ENCODE peak calls at places on chromosome 6, in five cellular contexts. One of them, this sample, is unnamed.

GRCh38 chr6:49384913-49385312 is 78.1 kb downstream of the MMUT start:
- DNase-seq in uterus: no peak
- DNase-seq in astrocyte of the spinal cord: no peak
- DNase-seq in psoas muscle: no peak
- DNase-seq in neural progenitor cell: no peak
- DNase-seq in this sample: peak; percentile 14

GRCh38 chr6:43278524-43279078 is 19.5 kb upstream of the SLC22A7 start:
- DNase-seq in uterus: no peak
- DNase-seq in psoas muscle: no peak
- DNase-seq in neural progenitor cell: no peak
- DNase-seq in astrocyte of the spinal cord: peak; percentile 6
- DNase-seq in this sample: no peak

GRCh38 chr6:126976263-126976797 is 142.1 kb upstream of the RSPO3 start:
- DNase-seq in uterus: no peak
- DNase-seq in astrocyte of the spinal cord: no peak
- DNase-seq in neural progenitor cell: peak; percentile 53
- DNase-seq in psoas muscle: no peak
- DNase-seq in this sample: no peak

GRCh38 chr6:13229205-13230085 is 98.9 kb downstream of the TBC1D7 start:
- DNase-seq in astrocyte of the spinal cord: no peak
- DNase-seq in uterus: no peak
- DNase-seq in psoas muscle: no peak
- DNase-seq in neural progenitor cell: peak; percentile 22
- DNase-seq in this sample: peak; percentile 38

GRCh38 chr6:107290491-107290890 is 168.9 kb downstream of the PDSS2 start:
- DNase-seq in neural progenitor cell: no peak
- DNase-seq in psoas muscle: no peak
- DNase-seq in uterus: no peak
- DNase-seq in astrocyte of the spinal cord: no peak
- DNase-seq in this sample: no peak

GRCh38 chr6:114471450-114471849 is 128.6 kb upstream of the HS3ST5 start:
- DNase-seq in astrocyte of the spinal cord: no peak
- DNase-seq in uterus: no peak
- DNase-seq in psoas muscle: no peak
- DNase-seq in neural progenitor cell: peak; percentile 11
- DNase-seq in this sample: no peak

GRCh38 chr6:29828471-29828797 is 809 bp downstream of the HLA-G start:
- DNase-seq in uterus: no peak
- DNase-seq in neural progenitor cell: peak; percentile 33
- DNase-seq in psoas muscle: no peak
- DNase-seq in astrocyte of the spinal cord: no peak
- DNase-seq in this sample: no peak

GRCh38 chr6:90202156-90202555 is 94.5 kb downstream of the BACH2 start:
- DNase-seq in uterus: no peak
- DNase-seq in psoas muscle: no peak
- DNase-seq in astrocyte of the spinal cord: no peak
- DNase-seq in neural progenitor cell: no peak
- DNase-seq in this sample: no peak

GRCh38 chr6:46526607-46527006 is 35.4 kb upstream of the RCAN2 start:
- DNase-seq in astrocyte of the spinal cord: no peak
- DNase-seq in uterus: no peak
- DNase-seq in psoas muscle: no peak
- DNase-seq in neural progenitor cell: no peak
- DNase-seq in this sample: no peak

GRCh38 chr6:77332915-77333623 is 130.2 kb downstream of the HTR1B start:
- DNase-seq in uterus: no peak
- DNase-seq in astrocyte of the spinal cord: no peak
- DNase-seq in psoas muscle: no peak
- DNase-seq in neural progenitor cell: no peak
- DNase-seq in this sample: no peak

GRCh38 chr6:36245572-36246031 is 24.3 kb upstream of the PNPLA1 start:
- DNase-seq in neural progenitor cell: peak; percentile 15
- DNase-seq in psoas muscle: no peak
- DNase-seq in astrocyte of the spinal cord: no peak
- DNase-seq in uterus: no peak
- DNase-seq in this sample: no peak

DNA sequence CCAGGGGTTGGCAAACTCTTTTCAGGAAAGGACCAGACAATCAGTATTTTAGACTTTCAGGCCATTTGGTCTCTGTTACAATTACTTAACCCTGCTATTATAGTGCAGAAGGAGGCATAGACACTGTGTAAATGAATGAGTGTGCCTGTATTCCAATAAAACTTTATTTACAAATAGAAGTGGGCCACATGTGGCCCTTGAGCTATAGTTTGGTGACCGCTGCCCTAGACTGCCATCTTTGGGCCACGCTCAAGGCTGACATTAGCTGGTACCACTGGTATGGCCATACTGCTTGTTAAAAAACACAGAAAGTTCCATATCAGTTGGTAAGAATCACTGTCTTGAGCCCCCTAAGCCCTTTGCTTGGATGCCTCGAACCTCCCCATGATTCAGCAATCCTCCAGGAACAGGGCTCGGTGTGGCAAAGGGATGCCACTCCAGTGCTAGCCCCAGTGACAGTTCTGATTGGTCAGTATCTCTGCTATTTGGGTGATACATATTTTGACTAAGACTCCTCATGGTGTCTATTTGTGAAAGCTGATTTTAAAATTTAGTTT is 23.3 kb upstream of the SNRNP48 start:
- DNase-seq in psoas muscle: no peak
- DNase-seq in astrocyte of the spinal cord: no peak
- DNase-seq in uterus: no peak
- DNase-seq in neural progenitor cell: no peak
- DNase-seq in this sample: no peak
- TF ChIP-seq CTCF in psoas muscle: no peak
- TF ChIP-seq CTCF in astrocyte of the spinal cord: no peak
- TF ChIP-seq CTCF in uterus: no peak
- TF ChIP-seq CTCF in neural progenitor cell: peak; percentile 24
- TF ChIP-seq CTCF in this sample: no peak

GRCh38 chr6:157269261-157269794 is 54.0 kb downstream of the TMEM242 start:
- DNase-seq in psoas muscle: peak; percentile 81
- DNase-seq in astrocyte of the spinal cord: peak; percentile 49
- DNase-seq in neural progenitor cell: no peak
- DNase-seq in uterus: peak; percentile 89
- DNase-seq in this sample: peak; percentile 30
- H3K4me3 ChIP-seq in psoas muscle: no peak overlapping the region
- H3K4me3 ChIP-seq in astrocyte of the spinal cord: no peak overlapping the region
- H3K4me3 ChIP-seq in neural progenitor cell: no peak overlapping the region
- H3K4me3 ChIP-seq in uterus: no peak overlapping the region
- H3K4me3 ChIP-seq in this sample: no peak overlapping the region

DNA sequence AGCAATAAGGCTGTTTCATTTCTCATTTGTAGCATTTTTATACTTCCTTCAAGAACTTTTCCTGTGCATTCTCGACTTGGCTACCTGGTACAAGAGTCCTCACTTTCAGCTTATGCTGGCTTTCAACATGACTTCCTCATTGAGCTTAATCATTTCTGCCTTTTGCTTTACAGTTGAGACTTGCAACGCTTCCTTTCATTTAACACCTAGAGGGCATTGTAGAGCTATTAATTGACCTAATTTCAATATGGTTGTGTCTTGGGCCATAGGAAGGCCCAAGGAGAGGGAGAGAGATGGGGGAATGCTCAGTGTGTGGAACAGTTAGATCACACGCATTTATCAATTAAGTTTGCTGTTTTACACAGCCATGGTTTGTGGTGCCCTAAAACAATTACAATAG is 37.2 kb downstream of the SLC22A2 start:
- DNase-seq in astrocyte of the spinal cord: no peak
- DNase-seq in uterus: no peak
- DNase-seq in neural progenitor cell: peak; percentile 6
- DNase-seq in psoas muscle: no peak
- DNase-seq in this sample: no peak
- TF ChIP-seq CTCF in astrocyte of the spinal cord: no peak
- TF ChIP-seq CTCF in uterus: no peak
- TF ChIP-seq CTCF in neural progenitor cell: peak; percentile 24
- TF ChIP-seq CTCF in psoas muscle: no peak
- TF ChIP-seq CTCF in this sample: no peak

DNA sequence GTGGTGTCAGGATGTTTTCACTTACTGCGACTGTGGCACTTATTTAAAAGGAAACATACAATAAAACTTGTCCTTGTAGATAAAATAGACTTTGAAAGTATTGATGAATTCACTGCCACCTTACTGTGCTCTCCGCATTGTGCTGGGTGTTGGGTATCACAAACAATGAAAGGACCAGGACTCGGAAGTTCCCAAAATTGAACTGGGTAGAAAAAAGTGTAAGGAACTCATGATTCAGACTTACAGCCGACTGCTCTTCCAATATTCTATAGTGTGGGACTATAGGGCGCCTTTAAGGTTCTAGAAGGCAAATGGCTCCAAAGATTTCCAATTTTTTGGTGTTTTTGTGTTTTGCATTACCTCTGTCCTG is 32.0 kb upstream of the ID4 start:
- DNase-seq in neural progenitor cell: peak; percentile 9
- DNase-seq in uterus: no peak
- DNase-seq in astrocyte of the spinal cord: peak; percentile 46
- DNase-seq in psoas muscle: no peak
- DNase-seq in this sample: no peak
- H3K4me3 ChIP-seq in neural progenitor cell: peak overlapping the region; percentile 65
- H3K4me3 ChIP-seq in uterus: peak overlapping the region; percentile 46
- H3K4me3 ChIP-seq in astrocyte of the spinal cord: peak overlapping the region; percentile 42
- H3K4me3 ChIP-seq in psoas muscle: peak overlapping the region; percentile 77
- H3K4me3 ChIP-seq in this sample: peak overlapping the region; percentile 59

DNA sequence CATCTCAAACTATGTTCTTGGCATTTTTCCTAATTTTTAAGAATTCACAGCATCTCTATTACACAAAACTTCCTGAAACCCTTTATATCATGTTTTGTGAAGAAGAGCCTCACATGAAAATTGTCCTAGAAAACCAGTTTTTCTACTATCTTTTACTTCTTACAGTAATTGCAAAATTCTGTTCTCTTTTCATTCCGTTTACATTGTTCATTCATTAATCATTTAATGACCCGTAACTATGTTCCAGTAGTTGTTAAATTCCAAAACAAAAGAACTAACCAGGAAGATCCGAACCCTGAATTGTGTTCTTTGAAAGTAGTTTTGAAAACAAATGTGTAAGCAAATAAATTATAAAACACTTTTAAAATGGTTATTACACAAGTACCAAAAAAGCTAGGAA is 597.0 kb downstream of the EYS start:
- DNase-seq in neural progenitor cell: no peak
- DNase-seq in psoas muscle: no peak
- DNase-seq in uterus: no peak
- DNase-seq in astrocyte of the spinal cord: no peak
- DNase-seq in this sample: no peak
- TF ChIP-seq CTCF in neural progenitor cell: no peak
- TF ChIP-seq CTCF in psoas muscle: no peak
- TF ChIP-seq CTCF in uterus: no peak
- TF ChIP-seq CTCF in astrocyte of the spinal cord: no peak
- TF ChIP-seq CTCF in this sample: no peak

DNA sequence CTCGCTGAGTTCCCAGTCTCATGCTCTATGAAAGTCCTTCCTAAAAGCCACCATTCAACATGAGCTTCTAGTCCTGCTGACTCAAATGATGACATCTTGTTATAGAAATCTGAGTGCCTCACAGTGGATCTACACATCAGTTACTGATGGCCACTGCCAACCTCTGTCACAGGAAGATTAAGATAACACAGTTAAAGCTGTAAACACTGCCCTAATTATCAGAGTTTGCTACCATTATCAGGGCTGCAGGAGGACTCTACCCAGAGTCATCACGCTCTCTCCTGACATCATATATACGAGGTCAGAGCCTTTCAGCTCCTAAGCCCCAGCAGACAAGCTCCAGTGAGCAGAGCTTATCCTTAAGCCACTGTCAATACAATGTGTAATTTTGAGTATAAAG is 63.2 kb downstream of the HIVEP2 start:
- DNase-seq in psoas muscle: no peak
- DNase-seq in neural progenitor cell: no peak
- DNase-seq in uterus: no peak
- DNase-seq in astrocyte of the spinal cord: no peak
- DNase-seq in this sample: no peak
- H3K4me3 ChIP-seq in psoas muscle: no peak overlapping the region
- H3K4me3 ChIP-seq in neural progenitor cell: no peak overlapping the region
- H3K4me3 ChIP-seq in uterus: no peak overlapping the region
- H3K4me3 ChIP-seq in astrocyte of the spinal cord: no peak overlapping the region
- H3K4me3 ChIP-seq in this sample: no peak overlapping the region

This sample was measured in foreskin fibroblast.